ENCODE peak calls at places on chromosome 5, in four cellular contexts. T is IMR-90, L is endothelial cell of umbilical vein, J is K562. B is an unnamed sample.

GRCh38 chr5:36640949-36641348 is 34.5 kb downstream of the SLC1A3 start:
- DNase-seq in T (no peak), L (no peak), J (no peak), B (no peak)

GRCh38 chr5:143401846-143402463 is 1.5 kb downstream of the NR3C1 start:
- DNase-seq in T (peak; percentile 20), L (peak; percentile 47), J (no peak), B (no peak)

GRCh38 chr5:178769617-178770290 is 39.3 kb upstream of the ZNF354A start:
- DNase-seq in T (no peak), L (no peak), J (no peak), B (no peak)

GRCh38 chr5:1176473-1177391 is 24.7 kb upstream of the SLC6A19 start:
- DNase-seq in T (no peak), L (no peak), J (peak; percentile 81), B (no peak)

GRCh38 chr5:33725846-33726245 is 165.9 kb downstream of the ADAMTS12 start:
- DNase-seq in T (peak; percentile 35), L (no peak), J (no peak), B (no peak)

GRCh38 chr5:151085517-151086031 is 4.7 kb upstream of the TNIP1 start:
- DNase-seq in T (peak; percentile 44), L (peak; percentile 25), J (no peak), B (no peak)

GRCh38 chr5:76641514-76642120 is 18.4 kb upstream of the F2RL2 start:
- DNase-seq in T (peak; percentile 79), L (peak; percentile 85), J (peak; percentile 70), B (no peak)

GRCh38 chr5:52134013-52134650 is 653.6 kb upstream of the ITGA1 start:
- DNase-seq in T (no peak), L (peak; percentile 59), J (no peak), B (no peak)

GRCh38 chr5:81239613-81240012 is 6.5 kb downstream of the CKMT2 start:
- DNase-seq in T (no peak), L (no peak), J (no peak), B (no peak)

GRCh38 chr5:8827701-8828100 is 718.2 kb downstream of the SEMA5A start:
- DNase-seq in T (peak; percentile 57), L (peak; percentile 30), J (no peak), B (no peak)

DNA sequence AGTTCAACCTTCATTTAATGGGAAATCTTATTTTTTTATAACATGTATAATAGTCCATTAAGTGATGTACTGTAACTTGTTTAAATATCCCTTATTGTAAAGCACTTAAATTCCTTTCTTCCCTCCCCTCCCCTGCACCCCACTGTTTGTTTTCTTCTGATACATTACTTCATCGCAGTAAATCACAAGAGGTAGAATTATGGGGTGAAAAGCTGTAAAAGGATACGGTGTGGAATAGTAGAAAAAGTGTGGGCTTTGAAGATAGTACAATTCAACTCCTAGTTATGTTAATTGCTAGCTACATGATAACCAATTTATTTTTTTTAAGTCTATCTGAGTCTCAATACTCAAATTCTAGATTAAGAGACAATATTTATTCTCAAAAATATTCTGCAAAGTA is 41.9 kb upstream of the MACIR start:
- DNase-seq in T (no peak), L (no peak), J (no peak), B (no peak)
- H3K9me1 ChIP-seq in T (peaks cover 3% of the 10 kb centered on the region), L (no peaks in the 10 kb centered on the region), J (no peaks in the 10 kb centered on the region), B (no peaks in the 10 kb centered on the region)

GRCh38 chr5:32090026-32090754 is 83.9 kb downstream of the GOLPH3 start:
- DNase-seq in T (no peak), L (no peak), J (no peak), B (no peak)

GRCh38 chr5:32088214-32088613 is 85.9 kb downstream of the GOLPH3 start:
- DNase-seq in T (no peak), L (no peak), J (no peak), B (no peak)

GRCh38 chr5:32089146-32090000 is 84.7 kb downstream of the GOLPH3 start:
- DNase-seq in T (no peak), L (no peak), J (no peak), B (no peak)

GRCh38 chr5:32092938-32093812 is 80.9 kb downstream of the GOLPH3 start:
- DNase-seq in T (peak; percentile 78), L (peak; percentile 77), J (peak; percentile 80), B (no peak)

GRCh38 chr5:32090755-32091128 is 83.4 kb downstream of the GOLPH3 start:
- DNase-seq in T (no peak), L (no peak), J (peak; percentile 25), B (no peak)
- H3K4me1 ChIP-seq in T (no peaks in the 10 kb centered on the region), L (no peaks in the 10 kb centered on the region), J (no peaks in the 10 kb centered on the region), B (no peaks in the 10 kb centered on the region)

DNA sequence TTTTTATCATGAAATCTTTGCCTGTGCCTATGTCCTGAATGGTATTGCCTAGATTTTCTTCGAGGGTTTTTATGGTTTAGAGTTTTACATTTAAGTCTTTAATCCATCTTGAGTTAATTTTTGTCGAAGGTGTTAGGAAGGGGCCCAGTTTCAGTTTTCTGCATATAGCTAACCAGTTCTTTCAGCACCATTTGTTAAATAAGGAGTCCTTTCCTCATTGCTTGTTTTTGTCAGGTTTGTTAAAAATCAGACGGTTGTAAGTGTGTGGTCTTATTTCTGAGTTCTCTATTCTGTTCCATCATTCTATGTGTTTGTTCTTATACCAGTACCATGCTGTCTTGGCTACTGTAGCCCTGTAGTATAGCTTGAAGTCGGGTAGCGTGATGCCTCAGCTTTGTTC is 55.9 kb downstream of the YTHDC2 start:
- DNase-seq in T (no peak), L (no peak), J (no peak), B (no peak)
- H3K9me1 ChIP-seq in T (peaks cover 3% of the 10 kb centered on the region), L (no peaks in the 10 kb centered on the region), J (no peaks in the 10 kb centered on the region), B (no peaks in the 10 kb centered on the region)

DNA sequence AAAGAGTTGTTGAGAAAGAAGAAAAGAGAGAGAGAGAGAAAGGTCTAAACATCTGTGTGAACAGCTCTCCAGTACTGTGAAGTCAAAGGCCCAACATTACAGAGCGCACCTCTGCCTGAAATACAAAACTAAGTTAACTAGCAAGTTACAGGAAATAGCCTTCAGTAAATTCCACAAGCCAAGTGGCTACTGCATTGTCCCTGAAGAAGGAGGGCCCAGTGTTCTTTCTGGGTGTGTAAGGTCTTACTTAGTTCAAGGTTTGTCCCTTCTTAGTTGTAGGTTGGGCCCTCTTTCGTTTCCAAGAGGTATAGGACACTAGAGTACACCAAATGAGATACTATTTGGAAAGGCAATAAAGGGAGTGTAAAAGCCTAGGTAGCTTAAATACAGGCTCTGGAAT is 104.4 kb downstream of the THBS4 start:
- DNase-seq in T (no peak), L (no peak), J (no peak), B (no peak)
- H3K4me1 ChIP-seq in T (no peaks in the 10 kb centered on the region), L (no peaks in the 10 kb centered on the region), J (no peaks in the 10 kb centered on the region), B (no peaks in the 10 kb centered on the region)

DNA sequence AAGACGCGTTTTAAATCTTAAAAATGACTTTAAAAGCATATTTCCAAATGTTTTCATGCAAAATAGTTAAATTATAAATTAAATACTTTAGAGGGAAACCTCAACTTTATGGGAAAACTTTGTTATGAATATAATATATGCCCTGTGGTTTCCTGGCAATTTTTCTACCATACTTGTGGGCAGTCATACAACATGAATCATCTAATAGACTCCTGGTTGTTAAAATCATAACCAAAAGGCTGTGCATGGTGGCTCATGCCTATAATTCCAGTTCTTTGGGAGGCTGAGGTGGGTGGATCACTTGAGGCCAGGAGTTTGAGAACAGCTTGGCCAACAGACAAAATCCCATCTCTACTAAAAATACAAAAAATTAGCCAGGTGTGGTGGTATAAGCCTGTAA is 18.2 kb downstream of the ATP10B start:
- DNase-seq in T (no peak), L (no peak), J (no peak), B (peak; percentile 41)
- H3K9me1 ChIP-seq in T (no peaks in the 10 kb centered on the region), L (no peaks in the 10 kb centered on the region), J (no peaks in the 10 kb centered on the region), B (no peaks in the 10 kb centered on the region)

GRCh38 chr5:72624641-72625236 is 117.5 kb upstream of the ZNF366 start:
- DNase-seq in T (peak; percentile 76), L (peak; percentile 83), J (no peak), B (no peak)
- H3K4me1 ChIP-seq in T (peaks cover 10% of the 10 kb centered on the region), L (peaks cover 19% of the 10 kb centered on the region), J (no peaks in the 10 kb centered on the region), B (no peaks in the 10 kb centered on the region)

DNA sequence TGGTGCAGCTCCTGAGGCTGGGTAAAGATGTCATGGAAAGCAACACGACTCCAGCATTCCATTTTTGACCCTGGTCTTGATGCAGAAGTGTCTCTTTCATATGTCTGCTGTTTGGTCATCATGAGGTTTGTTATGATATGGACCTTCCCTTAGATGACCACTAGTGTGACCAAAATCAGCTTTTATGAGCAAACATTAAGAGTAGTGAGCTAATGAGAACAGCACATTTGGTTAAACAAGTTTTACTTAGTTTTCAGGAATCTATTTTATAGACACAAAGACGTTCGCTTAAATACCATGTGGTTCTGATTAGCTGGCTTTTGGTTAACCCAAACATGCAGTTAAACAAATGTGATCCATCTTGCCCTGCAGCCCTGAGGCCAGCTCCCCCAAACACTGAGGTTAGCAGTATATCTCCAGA is 56.7 kb upstream of the ACTBL2 start:
- DNase-seq in T (peak; percentile 74), L (no peak), J (no peak), B (no peak)
- H3K9me1 ChIP-seq in T (no peaks in the 10 kb centered on the region), L (no peaks in the 10 kb centered on the region), J (no peaks in the 10 kb centered on the region), B (no peaks in the 10 kb centered on the region)